ENCODE peak calls at places on chromosomes 3 and 15, in four cellular contexts. L, G, X and S are unnamed samples.

GRCh38 chr3:157088506-157089454 is 71.2 kb downstream of the CCNL1 start:
- DNase-seq in L (peak; percentile 99), X (peak; percentile 97), G (peak; percentile 91), S (peak; percentile 83)

GRCh38 chr15:31932581-31932980 is 97.7 kb upstream of the CHRNA7 start:
- DNase-seq in X (no peak), G (no peak), L (no peak), S (no peak)

GRCh38 chr3:167166594-167167253 is 213.4 kb downstream of the ZBBX start:
- DNase-seq in X (no peak), L (no peak), G (no peak), S (no peak)

GRCh38 chr3:69005071-69005816 is 8.2 kb downstream of the EOGT start:
- DNase-seq in X (peak; percentile 71), L (no peak), G (no peak), S (no peak)

GRCh38 chr3:100316656-100317069 is 17.9 kb upstream of the NIT2 start:
- DNase-seq in X (no peak), G (peak; percentile 39), L (no peak), S (peak; percentile 18)

GRCh38 chr3:13420051-13420816 is at the start of gene NUP210:
- DNase-seq in X (peak; percentile 65), G (peak; percentile 50), L (peak; percentile 66), S (no peak)

GRCh38 chr3:127729556-127730056 is 56.9 kb downstream of the ABTB1 start:
- DNase-seq in L (no peak), X (no peak), G (no peak), S (no peak)

GRCh38 chr3:10224794-10225660 is 23.2 kb upstream of the TATDN2 start:
- DNase-seq in G (peak; percentile 99), X (no peak), L (peak; percentile 68), S (no peak)

GRCh38 chr3:114108137-114108536 is 51.6 kb downstream of the QTRT2 start:
- DNase-seq in L (no peak), X (no peak), G (no peak), S (no peak)

GRCh38 chr3:63351159-63352007 is 73.3 kb downstream of the SYNPR start:
- DNase-seq in X (peak; percentile 13), L (no peak), G (peak; percentile 51), S (peak; percentile 45)

GRCh38 chr3:197404754-197405153 is 106.3 kb upstream of the DLG1 start:
- DNase-seq in L (no peak), G (no peak), X (no peak), S (no peak)

GRCh38 chr15:75591655-75592364 is 12.7 kb upstream of the PTPN9 start:
- DNase-seq in L (no peak), G (no peak), X (no peak), S (no peak)

GRCh38 chr3:61236556-61236955 is 14.7 kb downstream of the FHIT start:
- DNase-seq in X (no peak), G (no peak), L (no peak), S (no peak)

GRCh38 chr3:50436063-50436674 is 67.3 kb downstream of the CACNA2D2 start:
- DNase-seq in G (peak; percentile 50), L (peak; percentile 84), X (peak; percentile 97), S (no peak)

GRCh38 chr3:160837394-160837975 is 81.5 kb downstream of the PPM1L start:
- DNase-seq in X (no peak), L (no peak), G (no peak), S (no peak)

GRCh38 chr15:44101944-44102343 is 93.1 kb downstream of the FRMD5 start:
- DNase-seq in L (no peak), X (peak; percentile 14), G (peak; percentile 25), S (peak; percentile 7)

GRCh38 chr15:81334768-81335447 is 11.0 kb upstream of the STARD5 start:
- DNase-seq in L (no peak), G (no peak), X (no peak), S (peak; percentile 29)

GRCh38 chr3:195450731-195451229 is 8.0 kb upstream of the ACAP2 start:
- DNase-seq in X (peak; percentile 79), G (no peak), L (no peak), S (peak; percentile 74)

GRCh38 chr3:34865350-34865749 is 774.0 kb upstream of the ARPP21 start:
- DNase-seq in G (no peak), L (no peak), X (no peak), S (no peak)

GRCh38 chr15:62445244-62445643 is 280.2 kb upstream of the C2CD4B start:
- DNase-seq in L (no peak), X (peak; percentile 84), G (no peak), S (no peak)

GRCh38 chr15:62446984-62447383 is 281.9 kb upstream of the C2CD4B start:
- DNase-seq in L (no peak), G (no peak), X (no peak), S (no peak)

GRCh38 chr15:62440731-62441130 is 275.6 kb upstream of the C2CD4B start:
- DNase-seq in L (no peak), X (no peak), G (no peak), S (no peak)

GRCh38 chr15:62447742-62448141 is 282.7 kb upstream of the C2CD4B start:
- DNase-seq in G (no peak), L (no peak), X (no peak), S (no peak)

GRCh38 chr15:62444104-62445027 is 279.3 kb upstream of the C2CD4B start:
- DNase-seq in G (no peak), X (peak; percentile 94), L (no peak), S (peak; percentile 93)
- H3K4me3 ChIP-seq in G (no peak overlapping the region), X (no peak overlapping the region), L (no peak overlapping the region), S (no peak overlapping the region)

DNA sequence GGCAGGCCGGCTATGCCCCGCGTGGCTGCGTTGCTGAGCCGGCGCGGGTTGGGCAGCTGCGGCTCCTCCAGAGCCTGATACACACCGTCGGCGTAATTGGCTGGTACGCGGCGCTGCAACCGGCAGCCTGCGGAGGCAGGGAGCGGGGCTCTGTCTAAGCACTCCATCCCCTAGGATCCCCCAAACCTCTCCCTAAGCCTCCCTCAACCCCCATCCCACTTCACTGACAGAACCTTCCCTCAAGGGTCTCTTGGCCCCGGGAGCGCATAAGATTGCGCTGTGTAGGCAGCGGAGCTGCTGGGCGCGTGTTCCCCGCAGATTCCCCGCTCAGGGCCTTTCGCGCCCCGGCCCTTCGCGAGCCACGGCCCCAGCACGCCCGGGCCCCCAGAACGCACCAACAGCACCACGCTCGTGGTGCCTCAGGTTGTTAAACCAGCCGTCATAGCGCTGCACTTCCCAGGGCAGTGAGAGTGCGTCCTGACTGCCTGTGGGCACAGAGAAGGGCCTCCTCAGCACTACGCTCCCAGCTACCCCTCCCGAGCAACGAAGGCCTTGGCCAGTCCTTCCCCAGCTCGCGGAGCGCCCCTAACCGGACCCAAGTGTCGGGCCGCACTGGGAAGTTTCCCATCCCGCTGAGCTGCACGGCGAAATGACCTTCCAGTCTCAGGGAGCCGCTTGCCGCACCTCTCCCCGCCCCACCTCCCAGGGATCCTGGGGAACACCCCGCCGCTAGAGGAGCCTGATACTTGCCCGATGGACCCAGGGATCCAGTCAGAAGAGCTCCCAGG is 1.2 kb downstream of the DUOX2 start:
- DNase-seq in L (no peak), G (no peak), X (peak; percentile 83), S (no peak)
- TF ChIP-seq CTCF in L (no peak), G (no peak), X (no peak), S (no peak)

DNA sequence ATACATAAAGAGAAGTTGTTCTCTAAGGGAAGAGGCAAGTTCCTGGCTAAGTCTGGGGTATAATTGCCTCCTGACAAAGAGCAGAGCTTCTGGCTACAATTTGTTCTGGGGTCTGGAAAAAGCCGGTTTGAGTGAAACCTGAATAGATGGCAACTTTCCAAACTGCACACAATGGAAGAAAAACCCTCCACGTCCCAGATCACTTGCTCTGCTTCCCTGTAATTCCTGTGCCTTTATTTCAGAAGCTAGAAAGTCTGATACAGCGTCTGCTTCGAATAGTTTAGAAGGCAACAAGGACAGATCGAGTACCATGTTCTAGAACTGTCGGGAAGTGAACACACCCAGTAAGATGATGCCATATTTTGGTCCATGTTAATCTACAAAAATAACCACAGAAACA is 1.6 kb upstream of the WDR82 start:
- DNase-seq in L (no peak), X (no peak), G (no peak), S (no peak)
- H3K4me3 ChIP-seq in L (no peak overlapping the region), X (peak overlapping the region; percentile 93), G (no peak overlapping the region), S (no peak overlapping the region)

GRCh38 chr3:185084883-185085282 is 68.0 kb downstream of the C3orf70 start:
- DNase-seq in L (no peak), X (peak; percentile 74), G (no peak), S (peak; percentile 75)
- TF ChIP-seq CTCF in L (no peak), X (peak; percentile 18), G (no peak), S (peak; percentile 76)